ENCODE peak calls at places on chromosomes 16 and 17, in nine cellular contexts. J is MCF 10A; V is globus pallidus; C is amygdala; O is stimulated activated CD4-positive, alpha-beta T cell treated with anti-CD3 and anti-CD28 coated beads, Interleukin-4, amount 100 ng/mL, for 1 hour; L is iris pigment epithelial cell; W is neural crest cell; M is non-pigmented ciliary epithelial cell; H is ACHN. X is an unnamed sample.

GRCh38 chr17:61455754-61456681 is 3.8 kb downstream of the TBX4 start:
- DNase-seq in J (no peak), V (no peak), C (no peak), O (no peak), L (no peak), W (no peak), M (no peak), H (no peak), X (no peak)

GRCh38 chr16:11806721-11807120 is 9.7 kb upstream of the ZC3H7A start:
- DNase-seq in J (peak; percentile 70), V (no peak), C (no peak), O (no peak), L (peak; percentile 90), W (no peak), M (no peak), H (no peak), X (no peak)

GRCh38 chr16:88710556-88710955 is 4.3 kb downstream of the CTU2 start:
- DNase-seq in J (no peak), V (no peak), C (no peak), O (no peak), L (no peak), W (no peak), M (no peak), H (no peak), X (no peak)

GRCh38 chr16:56266981-56267607 is 75.8 kb downstream of the GNAO1 start:
- DNase-seq in J (no peak), V (no peak), C (no peak), O (no peak), L (no peak), W (no peak), M (no peak), H (no peak), X (no peak)

GRCh38 chr17:17191961-17192381 is 14.2 kb downstream of the PLD6 start:
- DNase-seq in J (no peak), V (no peak), C (no peak), O (no peak), L (no peak), W (no peak), M (no peak), H (no peak), X (no peak)

GRCh38 chr16:74279805-74280204 is 16.8 kb upstream of the PSMD7 start:
- DNase-seq in J (no peak), V (no peak), C (no peak), O (no peak), L (no peak), W (no peak), M (no peak), H (no peak), X (no peak)

GRCh38 chr17:43171761-43172487 is 910 bp downstream of the NBR1 start:
- DNase-seq in J (peak; percentile 86), V (peak; percentile 64), C (no peak), O (no peak), L (peak; percentile 95), W (no peak), M (peak; percentile 71), H (peak; percentile 97), X (peak; percentile 77)

GRCh38 chr16:19607610-19608280 is 52.2 kb downstream of the VPS35L start:
- DNase-seq in J (no peak), V (no peak), C (no peak), O (no peak), L (peak; percentile 63), W (no peak), M (peak; percentile 60), H (no peak), X (peak; percentile 38)

GRCh38 chr16:85659336-85659735 is 29.4 kb downstream of the GINS2 start:
- DNase-seq in J (no peak), V (no peak), C (no peak), O (no peak), L (no peak), W (no peak), M (no peak), H (no peak), X (no peak)

GRCh38 chr17:80291691-80292487 is 31.2 kb downstream of the RNF213 start:
- DNase-seq in J (no peak), V (no peak), C (no peak), O (no peak), L (no peak), W (no peak), M (no peak), H (no peak), X (no peak)

GRCh38 chr17:44221862-44222111 is 2.3 kb upstream of the UBTF start:
- DNase-seq in J (no peak), V (no peak), C (no peak), O (no peak), L (no peak), W (no peak), M (no peak), H (no peak), X (no peak)

GRCh38 chr17:69525920-69526841 is 111.7 kb downstream of the MAP2K6 start:
- DNase-seq in J (peak; percentile 75), V (peak; percentile 75), C (no peak), O (no peak), L (peak; percentile 70), W (peak; percentile 36), M (peak; percentile 46), H (peak; percentile 66), X (no peak)

GRCh38 chr17:489758-490329 is 137.2 kb upstream of the RPH3AL start:
- DNase-seq in J (no peak), V (no peak), C (no peak), O (peak; percentile 51), L (peak; percentile 56), W (peak; percentile 26), M (no peak), H (peak; percentile 48), X (no peak)

GRCh38 chr17:7294614-7295153 is at the start of gene YBX2:
- DNase-seq in J (peak; percentile 74), V (no peak), C (no peak), O (peak; percentile 74), L (peak; percentile 41), W (peak; percentile 54), M (no peak), H (no peak), X (no peak)

GRCh38 chr16:23465179-23465578 is 12.2 kb upstream of the COG7 start:
- DNase-seq in J (no peak), V (no peak), C (no peak), O (no peak), L (no peak), W (no peak), M (no peak), H (no peak), X (no peak)

GRCh38 chr17:74923538-74924249 is 379 bp upstream of the OTOP2 start:
- DNase-seq in J (peak; percentile 40), V (peak; percentile 27), C (no peak), O (peak; percentile 78), L (peak; percentile 31), W (peak; percentile 69), M (no peak), H (peak; percentile 49), X (no peak)

GRCh38 chr16:12050361-12050760 is 73.8 kb downstream of the SNX29 start:
- DNase-seq in J (no peak), V (no peak), C (no peak), O (no peak), L (no peak), W (no peak), M (no peak), H (no peak), X (no peak)

X was measured in GM04504.